ENCODE peak calls at places on chromosomes 11 and 22, in six cellular contexts. U, N, V, T, P and L are unnamed samples.

GRCh38 chr11:68840661-68841653 is 759 bp downstream of the CPT1A start:
- DNase-seq in N (peak), V (no peak), P (peak), T (no peak), U (no peak), L (no peak)

GRCh38 chr22:30201970-30202369 is 44.6 kb downstream of the LIF start:
- DNase-seq in V (peak), U (no peak), P (no peak), N (no peak), T (peak), L (peak)

GRCh38 chr11:35050596-35050995 is 88.4 kb upstream of the CD44 start:
- DNase-seq in V (no peak), U (no peak), T (no peak), N (no peak), P (no peak), L (no peak)

GRCh38 chr11:58640386-58641023 is 18.0 kb downstream of the CNTF start:
- DNase-seq in P (no peak), T (no peak), N (no peak), V (no peak), U (no peak), L (no peak)

GRCh38 chr11:119352857-119353260 is 6.4 kb upstream of the MFRP start:
- DNase-seq in U (no peak), V (no peak), P (no peak), N (peak), T (no peak), L (no peak)

GRCh38 chr11:70523384-70524095 is 125.2 kb downstream of the CTTN start:
- DNase-seq in T (no peak), V (no peak), P (no peak), N (no peak), U (no peak), L (no peak)

GRCh38 chr11:12110201-12110713 is at the start of gene MICAL2:
- DNase-seq in V (peak), P (peak), N (peak), T (peak), U (peak), L (peak)

GRCh38 chr11:68037481-68038225 is 1.2 kb upstream of the TCIRG1 start:
- DNase-seq in T (no peak), V (no peak), N (no peak), P (no peak), U (no peak), L (no peak)

GRCh38 chr11:57386178-57386945 is 4.1 kb downstream of the PRG2 start:
- DNase-seq in U (no peak), P (no peak), T (no peak), V (no peak), N (no peak), L (no peak)

GRCh38 chr11:10350341-10350740 is 45.5 kb downstream of the ADM start:
- DNase-seq in T (peak), U (no peak), N (no peak), V (peak), P (no peak), L (peak)

GRCh38 chr11:67281552-67282150 is 7.5 kb upstream of the ANKRD13D start:
- DNase-seq in U (no peak), V (no peak), P (no peak), T (no peak), N (no peak), L (no peak)

DNA sequence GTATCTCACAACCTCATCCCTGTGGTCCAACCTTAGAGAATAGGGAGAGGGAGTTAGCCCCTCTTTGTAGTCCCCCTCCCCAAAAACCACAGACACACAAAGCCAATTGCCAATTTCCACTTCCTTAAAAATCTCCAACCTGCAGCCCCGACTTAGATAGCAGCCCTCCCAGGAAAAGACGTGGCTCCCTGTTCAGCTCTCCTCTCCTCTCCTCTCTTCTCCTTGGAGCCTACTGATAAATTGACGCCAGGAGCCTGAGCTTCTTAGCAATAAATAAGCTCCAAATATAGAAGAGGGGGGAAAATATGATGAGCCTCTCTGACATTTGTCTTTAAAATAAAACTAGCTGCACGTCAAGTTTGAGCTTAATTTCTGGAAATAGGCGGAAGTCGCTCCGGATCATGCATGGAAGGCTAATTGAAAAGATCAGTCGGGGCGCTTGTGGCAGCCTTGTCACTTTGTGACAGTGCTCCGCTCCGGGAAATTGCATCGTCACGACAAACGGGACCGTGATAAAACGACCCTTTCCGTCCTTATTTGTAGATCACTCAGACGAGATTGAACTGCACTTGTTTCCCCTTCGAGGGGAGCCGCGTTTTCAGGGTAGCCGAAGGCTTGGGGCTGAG is 7.2 kb downstream of the PAX6 start:
- DNase-seq in N (no peak), T (peak), P (peak), V (no peak), U (no peak), L (no peak)
- TF ChIP-seq CTCF in N (no peak), T (no peak), P (no peak), V (no peak), U (no peak), L (no peak)

DNA sequence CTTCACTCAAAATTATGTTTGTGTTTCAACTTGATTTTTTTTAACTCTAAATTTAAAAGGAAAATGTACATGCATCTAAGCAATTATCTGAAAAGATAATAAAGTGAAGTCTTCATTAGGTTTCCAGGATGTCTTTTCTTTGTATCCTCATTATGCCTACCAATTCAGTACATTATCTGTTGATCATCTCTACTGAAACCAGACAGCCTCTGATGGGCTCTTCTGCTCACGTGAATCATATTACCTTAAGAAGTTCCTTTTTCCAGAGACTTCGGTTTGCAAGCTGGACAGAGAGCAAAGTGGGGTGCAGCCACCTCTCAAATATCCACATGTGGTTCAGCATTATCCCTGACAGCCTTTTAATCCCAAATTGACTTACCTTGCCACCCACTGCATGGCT is 158.4 kb downstream of the CADM1 start:
- DNase-seq in V (no peak), T (no peak), U (no peak), P (no peak), N (no peak), L (no peak)
- TF ChIP-seq CTCF in V (no peak), T (no peak), U (no peak), P (no peak), N (no peak), L (no peak)

GRCh38 chr11:125179346-125179745 is 14.8 kb downstream of the PKNOX2 start:
- DNase-seq in N (no peak), P (no peak), V (no peak), T (no peak), U (no peak), L (no peak)

GRCh38 chr11:125183641-125184040 is 19.1 kb downstream of the PKNOX2 start:
- DNase-seq in V (no peak), P (no peak), U (no peak), N (no peak), T (no peak), L (no peak)

GRCh38 chr11:125179895-125180294 is 15.3 kb downstream of the PKNOX2 start:
- DNase-seq in P (no peak), N (no peak), U (no peak), T (no peak), V (no peak), L (no peak)

GRCh38 chr11:125182522-125182921 is 18.0 kb downstream of the PKNOX2 start:
- DNase-seq in P (no peak), N (no peak), T (no peak), V (no peak), U (no peak), L (no peak)

GRCh38 chr11:125180413-125181305 is 16.1 kb downstream of the PKNOX2 start:
- DNase-seq in N (no peak), T (peak), V (no peak), U (no peak), P (no peak), L (no peak)
- TF ChIP-seq CTCF in N (no peak), T (no peak), V (no peak), U (no peak), P (no peak), L (no peak)

GRCh38 chr11:133911169-133911568 is 45.6 kb downstream of the IGSF9B start:
- DNase-seq in U (no peak), V (no peak), N (no peak), P (no peak), T (no peak), L (no peak)
- TF ChIP-seq CTCF in U (no peak), V (no peak), N (no peak), P (no peak), T (no peak), L (peak)

GRCh38 chr11:123057604-123058305 is 4.2 kb downstream of the HSPA8 start:
- DNase-seq in V (no peak), T (no peak), N (no peak), P (no peak), U (no peak), L (no peak)
- TF ChIP-seq CTCF in V (no peak), T (no peak), N (no peak), P (no peak), U (no peak), L (peak)

GRCh38 chr11:108002476-108002875 is 6.2 kb upstream of the CUL5 start:
- DNase-seq in U (no peak), N (no peak), P (no peak), V (no peak), T (no peak), L (no peak)

GRCh38 chr11:107998761-107999160 is 9.9 kb upstream of the CUL5 start:
- DNase-seq in P (no peak), V (peak), U (no peak), N (no peak), T (no peak), L (no peak)

GRCh38 chr11:108003623-108004022 is 5.1 kb upstream of the CUL5 start:
- DNase-seq in P (no peak), V (no peak), N (no peak), U (no peak), T (no peak), L (no peak)

GRCh38 chr11:107996025-107996776 is 12.5 kb upstream of the CUL5 start:
- DNase-seq in U (no peak), N (no peak), P (no peak), V (no peak), T (no peak), L (no peak)

DNA sequence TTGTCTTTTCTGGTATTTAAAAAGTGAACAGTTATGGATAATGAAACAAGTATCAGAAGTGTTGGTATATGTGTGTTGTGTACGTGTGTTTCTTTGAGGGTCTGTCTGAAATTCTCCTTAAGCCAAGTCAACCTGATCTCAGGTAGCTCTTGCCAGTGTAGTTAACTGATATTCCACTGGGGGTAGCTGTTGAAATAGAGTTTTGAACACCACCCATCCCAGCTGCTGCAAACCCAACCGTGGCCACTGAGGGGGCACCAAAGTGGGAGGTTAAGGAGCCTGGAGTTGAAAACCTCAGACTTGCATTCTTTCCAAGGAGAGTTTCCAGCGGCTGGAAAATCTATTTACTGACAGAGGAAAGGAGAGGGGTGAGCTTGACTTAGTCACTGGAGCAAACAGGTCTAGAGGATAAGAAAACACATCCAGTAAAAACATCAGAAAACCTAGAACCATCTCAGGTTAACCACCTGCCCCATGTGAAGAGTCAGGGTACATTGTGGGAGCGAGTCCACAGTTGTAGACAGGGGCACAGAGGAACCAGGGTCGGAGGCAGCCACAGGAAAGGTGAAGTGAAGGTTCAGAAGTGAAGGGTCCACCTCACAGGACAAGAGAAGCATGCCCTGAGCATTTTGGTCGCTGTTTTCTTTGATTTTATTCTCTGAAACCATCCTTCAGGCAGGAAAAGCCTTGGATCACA is 8.8 kb upstream of the CUL5 start:
- DNase-seq in U (no peak), P (peak), N (no peak), V (peak), T (peak), L (peak)
- TF ChIP-seq CTCF in U (peak), P (peak), N (no peak), V (peak), T (peak), L (peak)

DNA sequence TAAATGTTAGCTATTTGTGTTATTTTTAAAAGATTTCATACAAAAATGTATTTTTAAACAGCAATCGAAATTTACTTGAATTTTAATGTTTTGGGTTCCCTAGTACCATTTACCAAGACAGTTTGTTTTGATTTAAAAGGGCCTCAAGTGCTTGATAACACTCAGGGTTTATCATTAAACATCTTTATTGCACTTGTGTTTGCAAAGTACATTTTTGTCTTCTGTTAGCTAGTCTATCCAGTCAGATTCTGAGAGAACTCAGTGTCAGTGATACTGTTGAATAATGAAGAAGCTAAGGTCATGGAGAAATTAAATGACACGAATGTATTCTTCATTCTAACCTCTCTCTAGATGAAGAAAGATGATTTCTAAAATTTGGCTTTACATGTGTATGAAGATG is 12.7 kb upstream of the SESN3 start:
- DNase-seq in U (no peak), V (no peak), N (no peak), P (no peak), T (no peak), L (no peak)
- TF ChIP-seq CTCF in U (no peak), V (no peak), N (no peak), P (no peak), T (no peak), L (no peak)

GRCh38 chr11:121063728-121064127 is 37.3 kb upstream of the TECTA start:
- DNase-seq in P (no peak), V (peak), N (no peak), U (no peak), T (no peak), L (peak)
- TF ChIP-seq CTCF in P (peak), V (peak), N (no peak), U (peak), T (peak), L (peak)

GRCh38 chr11:100830978-100831732 is 144.1 kb downstream of the ARHGAP42 start:
- DNase-seq in T (peak), P (no peak), U (peak), V (peak), N (no peak), L (peak)

GRCh38 chr11:100831929-100832480 is 144.9 kb downstream of the ARHGAP42 start:
- DNase-seq in N (no peak), U (no peak), V (peak), T (no peak), P (no peak), L (no peak)

GRCh38 chr11:100830295-100830694 is 143.2 kb downstream of the ARHGAP42 start:
- DNase-seq in N (no peak), T (peak), V (peak), U (no peak), P (peak), L (no peak)

GRCh38 chr11:100825610-100826009 is 138.5 kb downstream of the ARHGAP42 start:
- DNase-seq in V (peak), N (no peak), T (no peak), U (no peak), P (no peak), L (no peak)

DNA sequence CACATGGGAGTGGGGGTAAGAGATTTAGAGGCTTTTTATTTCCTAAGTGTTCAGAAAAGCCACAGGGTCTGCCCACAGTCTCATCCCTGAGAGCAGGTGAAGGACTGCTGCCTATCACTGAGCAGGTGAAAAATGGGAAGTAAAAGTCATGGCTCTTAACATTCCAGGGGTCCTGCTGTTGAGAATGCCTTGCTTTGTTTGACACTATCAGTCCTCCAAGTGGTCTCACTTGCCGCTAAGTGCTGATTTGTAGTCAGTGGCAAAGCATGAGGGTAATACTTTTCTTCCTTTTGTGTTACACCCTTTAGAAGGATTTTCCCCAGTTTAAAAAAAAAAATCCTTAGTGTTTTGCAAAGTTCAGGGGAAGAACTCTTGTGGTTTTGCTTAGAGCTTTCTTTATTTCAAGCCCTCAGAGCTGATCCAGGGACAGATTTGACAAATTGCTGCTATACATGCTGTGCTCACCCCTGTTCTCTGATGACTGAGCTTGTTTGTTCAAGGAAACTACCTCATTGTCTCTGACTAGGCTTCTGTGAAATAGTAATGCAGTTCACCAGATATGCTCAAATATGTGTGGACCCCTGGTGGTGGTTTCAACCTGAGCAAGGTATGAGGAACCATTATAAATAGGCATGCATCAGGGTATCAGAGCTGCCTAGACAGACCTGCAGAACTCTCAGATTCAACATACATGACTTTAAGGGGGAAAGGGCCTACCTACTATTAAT is 141.0 kb downstream of the ARHGAP42 start:
- DNase-seq in V (peak), T (peak), N (no peak), U (no peak), P (peak), L (no peak)
- TF ChIP-seq CTCF in V (peak), T (peak), N (no peak), U (peak), P (peak), L (peak)

GRCh38 chr11:13486926-13487660 is 8.7 kb downstream of the PTH start:
- DNase-seq in P (peak), T (no peak), U (no peak), V (peak), N (no peak), L (no peak)
- TF ChIP-seq CTCF in P (no peak), T (no peak), U (peak), V (peak), N (no peak), L (peak)